ENCODE peak calls at places on chromosomes 2 and 18, in six cellular contexts. One of them, this sample, is unnamed.

GRCh38 chr2:127032601-127033000 is 74.4 kb downstream of the BIN1 start:
- DNase-seq in T-helper 9 cell: no peak
- DNase-seq in Peyer's patch: no peak
- DNase-seq in T-helper 2 cell: no peak
- DNase-seq in AG08396: no peak
- DNase-seq in iris pigment epithelial cell: peak
- DNase-seq in this sample: peak

GRCh38 chr2:120064664-120065063 is 51.8 kb downstream of the EPB41L5 start:
- DNase-seq in Peyer's patch: no peak
- DNase-seq in iris pigment epithelial cell: no peak
- DNase-seq in AG08396: no peak
- DNase-seq in T-helper 9 cell: no peak
- DNase-seq in T-helper 2 cell: no peak
- DNase-seq in this sample: no peak

GRCh38 chr2:26314243-26314642 is 31.7 kb upstream of the SELENOI start:
- DNase-seq in T-helper 2 cell: no peak
- DNase-seq in Peyer's patch: peak
- DNase-seq in T-helper 9 cell: no peak
- DNase-seq in iris pigment epithelial cell: no peak
- DNase-seq in AG08396: no peak
- DNase-seq in this sample: no peak

GRCh38 chr2:40148344-40148743 is 303.5 kb downstream of the SLC8A1 start:
- DNase-seq in iris pigment epithelial cell: no peak
- DNase-seq in T-helper 2 cell: no peak
- DNase-seq in Peyer's patch: no peak
- DNase-seq in T-helper 9 cell: no peak
- DNase-seq in AG08396: no peak
- DNase-seq in this sample: no peak

GRCh38 chr2:237223208-237223861 is 137.6 kb downstream of the COPS8 start:
- DNase-seq in Peyer's patch: no peak
- DNase-seq in iris pigment epithelial cell: peak
- DNase-seq in T-helper 2 cell: no peak
- DNase-seq in AG08396: peak
- DNase-seq in T-helper 9 cell: no peak
- DNase-seq in this sample: peak

GRCh38 chr2:154455201-154455600 is 243.3 kb upstream of the KCNJ3 start:
- DNase-seq in T-helper 9 cell: no peak
- DNase-seq in T-helper 2 cell: no peak
- DNase-seq in iris pigment epithelial cell: peak
- DNase-seq in AG08396: no peak
- DNase-seq in Peyer's patch: no peak
- DNase-seq in this sample: peak

GRCh38 chr2:65063426-65063825 is 7.2 kb downstream of the CEP68 start:
- DNase-seq in iris pigment epithelial cell: peak
- DNase-seq in Peyer's patch: no peak
- DNase-seq in T-helper 9 cell: no peak
- DNase-seq in AG08396: no peak
- DNase-seq in T-helper 2 cell: no peak
- DNase-seq in this sample: no peak

GRCh38 chr2:3460161-3460560 is 59.2 kb downstream of the ADI1 start:
- DNase-seq in T-helper 9 cell: no peak
- DNase-seq in Peyer's patch: no peak
- DNase-seq in T-helper 2 cell: no peak
- DNase-seq in iris pigment epithelial cell: no peak
- DNase-seq in AG08396: no peak
- DNase-seq in this sample: no peak

GRCh38 chr2:96662360-96662759 is 19.8 kb downstream of the FER1L5 start:
- DNase-seq in T-helper 2 cell: no peak
- DNase-seq in Peyer's patch: no peak
- DNase-seq in iris pigment epithelial cell: no peak
- DNase-seq in AG08396: no peak
- DNase-seq in T-helper 9 cell: no peak
- DNase-seq in this sample: no peak

GRCh38 chr2:238305965-238306679 is 14.2 kb upstream of the TRAF3IP1 start:
- DNase-seq in T-helper 2 cell: no peak
- DNase-seq in iris pigment epithelial cell: no peak
- DNase-seq in T-helper 9 cell: no peak
- DNase-seq in AG08396: no peak
- DNase-seq in Peyer's patch: peak
- DNase-seq in this sample: no peak

GRCh38 chr18:70578480-70578879 is 289.6 kb downstream of the SOCS6 start:
- DNase-seq in iris pigment epithelial cell: no peak
- DNase-seq in AG08396: no peak
- DNase-seq in T-helper 2 cell: no peak
- DNase-seq in Peyer's patch: no peak
- DNase-seq in T-helper 9 cell: no peak
- DNase-seq in this sample: no peak

GRCh38 chr2:39606585-39606984 is 59.1 kb upstream of the TMEM178A start:
- DNase-seq in AG08396: no peak
- DNase-seq in T-helper 2 cell: no peak
- DNase-seq in T-helper 9 cell: no peak
- DNase-seq in Peyer's patch: no peak
- DNase-seq in iris pigment epithelial cell: peak
- DNase-seq in this sample: peak

GRCh38 chr2:114294814-114295213 is 147.6 kb upstream of the DPP10 start:
- DNase-seq in T-helper 9 cell: no peak
- DNase-seq in Peyer's patch: no peak
- DNase-seq in AG08396: no peak
- DNase-seq in iris pigment epithelial cell: no peak
- DNase-seq in T-helper 2 cell: no peak
- DNase-seq in this sample: no peak

GRCh38 chr2:234629596-234629995 is 132.7 kb upstream of the ARL4C start:
- DNase-seq in T-helper 2 cell: no peak
- DNase-seq in Peyer's patch: no peak
- DNase-seq in AG08396: no peak
- DNase-seq in T-helper 9 cell: no peak
- DNase-seq in iris pigment epithelial cell: no peak
- DNase-seq in this sample: no peak

GRCh38 chr2:33363599-33364300 is 112.7 kb upstream of the RASGRP3 start:
- DNase-seq in T-helper 9 cell: no peak
- DNase-seq in iris pigment epithelial cell: peak
- DNase-seq in Peyer's patch: no peak
- DNase-seq in AG08396: no peak
- DNase-seq in T-helper 2 cell: no peak
- DNase-seq in this sample: peak

GRCh38 chr2:152486737-152487063 is 151.7 kb downstream of the FMNL2 start:
- DNase-seq in T-helper 9 cell: no peak
- DNase-seq in T-helper 2 cell: no peak
- DNase-seq in Peyer's patch: no peak
- DNase-seq in AG08396: no peak
- DNase-seq in iris pigment epithelial cell: no peak
- DNase-seq in this sample: no peak

GRCh38 chr2:144939590-144939989 is 419.7 kb upstream of the ZEB2 start:
- DNase-seq in iris pigment epithelial cell: no peak
- DNase-seq in AG08396: no peak
- DNase-seq in T-helper 2 cell: no peak
- DNase-seq in Peyer's patch: no peak
- DNase-seq in T-helper 9 cell: no peak
- DNase-seq in this sample: no peak

GRCh38 chr2:157260403-157261198 is 3.1 kb downstream of the GALNT5 start:
- DNase-seq in Peyer's patch: no peak
- DNase-seq in iris pigment epithelial cell: no peak
- DNase-seq in T-helper 9 cell: no peak
- DNase-seq in AG08396: no peak
- DNase-seq in T-helper 2 cell: no peak
- DNase-seq in this sample: no peak

GRCh38 chr2:232447638-232448472 is 8.1 kb upstream of the ALPI start:
- DNase-seq in T-helper 2 cell: no peak
- DNase-seq in Peyer's patch: peak
- DNase-seq in AG08396: no peak
- DNase-seq in iris pigment epithelial cell: no peak
- DNase-seq in T-helper 9 cell: no peak
- DNase-seq in this sample: no peak

GRCh38 chr2:61117534-61117933 is 44.5 kb upstream of the C2orf74 start:
- DNase-seq in iris pigment epithelial cell: peak
- DNase-seq in Peyer's patch: no peak
- DNase-seq in T-helper 9 cell: no peak
- DNase-seq in T-helper 2 cell: no peak
- DNase-seq in AG08396: no peak
- DNase-seq in this sample: peak

GRCh38 chr2:71703981-71704545 is 250.7 kb downstream of the DYSF start:
- DNase-seq in AG08396: no peak
- DNase-seq in T-helper 9 cell: no peak
- DNase-seq in iris pigment epithelial cell: no peak
- DNase-seq in Peyer's patch: peak
- DNase-seq in T-helper 2 cell: no peak
- DNase-seq in this sample: no peak

GRCh38 chr2:109348645-109349554 is 219.9 kb downstream of the SH3RF3 start:
- DNase-seq in T-helper 9 cell: peak
- DNase-seq in AG08396: no peak
- DNase-seq in T-helper 2 cell: no peak
- DNase-seq in iris pigment epithelial cell: no peak
- DNase-seq in Peyer's patch: no peak
- DNase-seq in this sample: no peak

GRCh38 chr2:112579280-112579679 is 5.1 kb upstream of the CHCHD5 start:
- DNase-seq in iris pigment epithelial cell: peak
- DNase-seq in AG08396: peak
- DNase-seq in T-helper 2 cell: no peak
- DNase-seq in Peyer's patch: no peak
- DNase-seq in T-helper 9 cell: no peak
- DNase-seq in this sample: peak

GRCh38 chr2:191954446-191954845 is 107.6 kb upstream of the CAVIN2 start:
- DNase-seq in T-helper 2 cell: no peak
- DNase-seq in Peyer's patch: no peak
- DNase-seq in iris pigment epithelial cell: peak
- DNase-seq in AG08396: no peak
- DNase-seq in T-helper 9 cell: no peak
- DNase-seq in this sample: no peak

GRCh38 chr2:20391951-20392699 is 41.5 kb upstream of the PUM2 start:
- DNase-seq in T-helper 9 cell: no peak
- DNase-seq in iris pigment epithelial cell: peak
- DNase-seq in Peyer's patch: peak
- DNase-seq in T-helper 2 cell: no peak
- DNase-seq in AG08396: no peak
- DNase-seq in this sample: no peak

GRCh38 chr2:1455466-1455865 is 42.2 kb downstream of the TPO start:
- DNase-seq in T-helper 2 cell: no peak
- DNase-seq in iris pigment epithelial cell: peak
- DNase-seq in T-helper 9 cell: no peak
- DNase-seq in AG08396: no peak
- DNase-seq in Peyer's patch: no peak
- DNase-seq in this sample: peak

GRCh38 chr2:32792416-32792815 is 154.3 kb upstream of the LTBP1 start:
- DNase-seq in iris pigment epithelial cell: peak
- DNase-seq in AG08396: no peak
- DNase-seq in T-helper 9 cell: no peak
- DNase-seq in Peyer's patch: no peak
- DNase-seq in T-helper 2 cell: no peak
- DNase-seq in this sample: no peak

GRCh38 chr2:99348173-99348572 is 11.0 kb downstream of the EIF5B start:
- DNase-seq in AG08396: no peak
- DNase-seq in iris pigment epithelial cell: no peak
- DNase-seq in T-helper 9 cell: no peak
- DNase-seq in T-helper 2 cell: no peak
- DNase-seq in Peyer's patch: no peak
- DNase-seq in this sample: no peak

GRCh38 chr2:54551123-54551756 is 95.1 kb downstream of the SPTBN1 start:
- DNase-seq in T-helper 2 cell: no peak
- DNase-seq in AG08396: no peak
- DNase-seq in Peyer's patch: no peak
- DNase-seq in T-helper 9 cell: no peak
- DNase-seq in iris pigment epithelial cell: no peak
- DNase-seq in this sample: no peak

GRCh38 chr2:232076736-232077135 is 115.2 kb downstream of the DIS3L2 start:
- DNase-seq in iris pigment epithelial cell: peak
- DNase-seq in Peyer's patch: no peak
- DNase-seq in T-helper 9 cell: no peak
- DNase-seq in AG08396: no peak
- DNase-seq in T-helper 2 cell: no peak
- DNase-seq in this sample: no peak

GRCh38 chr2:64165696-64166095 is 21.5 kb upstream of the PELI1 start:
- DNase-seq in Peyer's patch: no peak
- DNase-seq in T-helper 2 cell: no peak
- DNase-seq in iris pigment epithelial cell: peak
- DNase-seq in T-helper 9 cell: no peak
- DNase-seq in AG08396: no peak
- DNase-seq in this sample: no peak

GRCh38 chr2:240256704-240257637 is 116.5 kb upstream of the OTOS start:
- DNase-seq in Peyer's patch: no peak
- DNase-seq in T-helper 2 cell: peak
- DNase-seq in AG08396: no peak
- DNase-seq in T-helper 9 cell: no peak
- DNase-seq in iris pigment epithelial cell: no peak
- DNase-seq in this sample: no peak

GRCh38 chr18:46402396-46402795 is 254.6 kb downstream of the LOXHD1 start:
- DNase-seq in iris pigment epithelial cell: peak
- DNase-seq in AG08396: no peak
- DNase-seq in T-helper 2 cell: no peak
- DNase-seq in Peyer's patch: no peak
- DNase-seq in T-helper 9 cell: no peak
- DNase-seq in this sample: peak

GRCh38 chr18:30889582-30890301 is 152.8 kb downstream of the DSC3 start:
- DNase-seq in T-helper 9 cell: no peak
- DNase-seq in Peyer's patch: no peak
- DNase-seq in AG08396: no peak
- DNase-seq in T-helper 2 cell: no peak
- DNase-seq in iris pigment epithelial cell: peak
- DNase-seq in this sample: peak

GRCh38 chr2:185475868-185476267 is 262.7 kb upstream of the FSIP2 start:
- DNase-seq in iris pigment epithelial cell: no peak
- DNase-seq in T-helper 2 cell: no peak
- DNase-seq in AG08396: no peak
- DNase-seq in T-helper 9 cell: no peak
- DNase-seq in Peyer's patch: no peak
- DNase-seq in this sample: no peak

GRCh38 chr2:150698016-150698661 is 210.7 kb upstream of the RND3 start:
- DNase-seq in T-helper 2 cell: no peak
- DNase-seq in AG08396: peak
- DNase-seq in Peyer's patch: no peak
- DNase-seq in iris pigment epithelial cell: peak
- DNase-seq in T-helper 9 cell: no peak
- DNase-seq in this sample: peak

GRCh38 chr2:226978300-226978699 is 142.4 kb downstream of the RHBDD1 start:
- DNase-seq in T-helper 9 cell: no peak
- DNase-seq in T-helper 2 cell: no peak
- DNase-seq in iris pigment epithelial cell: no peak
- DNase-seq in Peyer's patch: no peak
- DNase-seq in AG08396: no peak
- DNase-seq in this sample: no peak

GRCh38 chr2:1751768-1752725 is 7.7 kb upstream of the PXDN start:
- DNase-seq in Peyer's patch: no peak
- DNase-seq in iris pigment epithelial cell: no peak
- DNase-seq in AG08396: no peak
- DNase-seq in T-helper 2 cell: no peak
- DNase-seq in T-helper 9 cell: no peak
- DNase-seq in this sample: no peak

This sample was measured in LHCN-M2.